ENCODE peak calls at places on chromosomes 4 and X, in four cellular contexts. W, U, C and D are unnamed samples.

GRCh38 chr4:61380865-61381264 is 180.7 kb downstream of the ADGRL3 start:
- DNase-seq in C (no peak), U (peak), W (no peak), D (no peak)

GRCh38 chrX:77668391-77669237 is 117.4 kb downstream of the ATRX start:
- DNase-seq in U (no peak), W (peak), C (no peak), D (no peak)

GRCh38 chr4:117545042-117545441 is 459.7 kb upstream of the TRAM1L1 start:
- DNase-seq in C (no peak), W (no peak), U (no peak), D (no peak)

GRCh38 chr4:77220841-77221613 is 64.0 kb downstream of the CCNG2 start:
- DNase-seq in C (no peak), W (peak), U (no peak), D (no peak)

GRCh38 chr4:151485541-151486131 is 76.7 kb downstream of the FHIP1A start:
- DNase-seq in U (peak), W (no peak), C (peak), D (no peak)

GRCh38 chr4:9938933-9939332 is 82.4 kb downstream of the SLC2A9 start:
- DNase-seq in U (no peak), W (no peak), C (peak), D (no peak)

GRCh38 chr4:14632041-14632440 is 370.2 kb upstream of the CPEB2 start:
- DNase-seq in U (no peak), C (no peak), W (no peak), D (no peak)

GRCh38 chr4:94581766-94582165 is 130.0 kb downstream of the PDLIM5 start:
- DNase-seq in U (no peak), C (no peak), W (no peak), D (no peak)

DNA sequence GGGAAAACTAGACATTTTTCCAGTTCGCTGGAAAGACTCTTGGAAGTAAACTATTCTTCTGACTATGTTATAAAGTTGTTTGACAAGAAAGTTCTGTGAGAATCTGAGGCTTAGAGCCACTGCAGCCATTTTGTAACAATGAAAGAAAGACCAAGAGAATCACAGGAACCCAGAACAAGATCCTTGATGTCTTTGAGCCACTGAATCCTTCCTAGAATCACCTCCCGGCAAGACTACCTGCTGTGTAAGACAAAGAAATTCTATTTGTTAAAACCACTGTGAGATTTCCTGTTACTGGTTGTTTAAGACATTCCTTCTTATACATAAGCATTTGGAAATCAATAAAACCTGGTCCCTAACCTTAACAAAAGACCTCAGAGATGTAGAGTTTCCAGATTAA is 175.7 kb upstream of the RASGEF1B start:
- DNase-seq in C (peak), W (no peak), U (peak), D (no peak)
- H3K4me2 ChIP-seq in C (no peak), W (no peak), U (no peak), D (no peak)

GRCh38 chr4:2931765-2932560 is 31.2 kb downstream of the NOP14 start:
- DNase-seq in C (peak), U (no peak), W (no peak), D (no peak)

GRCh38 chr4:2932951-2933565 is 30.1 kb downstream of the NOP14 start:
- DNase-seq in U (no peak), W (no peak), C (no peak), D (no peak)

GRCh38 chr4:2930821-2931764 is 32.1 kb downstream of the NOP14 start:
- DNase-seq in C (peak), W (no peak), U (no peak), D (no peak)

GRCh38 chr4:2933566-2934076 is 29.6 kb downstream of the NOP14 start:
- DNase-seq in C (no peak), U (no peak), W (no peak), D (no peak)

GRCh38 chr4:2932561-2932950 is 30.6 kb downstream of the NOP14 start:
- DNase-seq in U (no peak), C (peak), W (no peak), D (no peak)
- H3K9ac ChIP-seq in U (no peak), C (no peak), W (no peak), D (no peak)

GRCh38 chrX:1466232-1466661 is 13.5 kb upstream of the ASMTL start:
- DNase-seq in W (no peak), U (no peak), C (peak), D (no peak)

GRCh38 chrX:1465261-1466231 is 12.8 kb upstream of the ASMTL start:
- DNase-seq in U (no peak), W (no peak), C (peak), D (no peak)

GRCh38 chrX:1466971-1467561 is 14.4 kb upstream of the ASMTL start:
- DNase-seq in U (no peak), W (no peak), C (peak), D (no peak)

GRCh38 chrX:1464282-1465131 is 11.8 kb upstream of the ASMTL start:
- DNase-seq in C (peak), U (no peak), W (no peak), D (no peak)

GRCh38 chrX:1468250-1468772 is 15.6 kb upstream of the ASMTL start:
- DNase-seq in U (no peak), W (no peak), C (peak), D (peak)
- H3K4ac ChIP-seq in U (no peak), W (no peak), C (no peak), D (no peak)

GRCh38 chrX:40272786-40273185 is 175.0 kb upstream of the BCOR start:
- DNase-seq in W (no peak), C (no peak), U (peak), D (no peak)
- H3K4me2 ChIP-seq in W (no peak), C (no peak), U (no peak), D (no peak)

GRCh38 chrX:103063918-103064434 is at the start of gene BEX1:
- DNase-seq in U (peak), C (peak), W (no peak), D (no peak)
- H3K9ac ChIP-seq in U (peak), C (peak), W (no peak), D (no peak)

DNA sequence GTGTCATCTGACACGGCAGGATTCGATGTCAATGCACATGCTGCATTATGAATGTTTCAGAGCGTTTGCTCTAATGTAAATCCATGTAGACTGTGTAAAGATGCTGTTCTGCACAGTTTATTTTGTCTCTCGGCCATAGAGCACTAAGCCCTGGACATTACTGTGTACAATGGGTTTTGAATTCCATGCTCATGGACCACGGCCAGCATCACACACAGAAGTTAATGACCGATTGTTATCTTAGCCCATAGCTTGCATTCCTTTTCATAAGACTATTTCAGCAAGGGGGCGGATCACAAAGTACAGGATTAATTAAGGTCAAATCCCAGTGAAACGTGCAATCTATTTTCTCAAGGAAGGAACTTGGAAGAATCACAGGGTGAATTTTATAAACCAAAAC is 286.1 kb upstream of the TENM3 start:
- DNase-seq in W (peak), U (peak), C (no peak), D (peak)
- H3K4ac ChIP-seq in W (peak), U (no peak), C (no peak), D (no peak)

DNA sequence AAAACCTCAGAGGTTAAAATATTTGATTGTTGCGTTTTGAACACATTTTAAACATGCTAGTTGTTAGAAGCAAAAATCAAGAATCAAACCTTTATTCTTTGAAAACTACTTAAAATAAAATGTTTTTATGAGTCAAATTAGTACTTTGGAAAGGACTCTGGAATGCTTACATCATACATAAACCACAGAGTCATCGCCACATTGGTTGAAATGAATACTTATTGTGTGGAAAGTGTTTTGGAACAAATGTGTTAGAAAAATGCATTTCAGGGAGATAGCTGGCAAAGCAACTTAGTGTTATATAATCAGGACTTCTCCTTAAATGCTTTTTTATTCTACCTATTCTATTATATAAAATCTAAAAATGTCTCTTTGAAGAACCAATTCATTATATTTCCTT is 49.4 kb upstream of the CAMK2D start:
- DNase-seq in W (peak), U (no peak), C (no peak), D (no peak)
- H3K4me2 ChIP-seq in W (no peak), U (no peak), C (no peak), D (no peak)